ENCODE peak calls at places on chromosomes 6 and 20, in nine cellular contexts. P, X, Z, T, R, H, S, I and E are unnamed samples.

GRCh38 chr20:40679119-40679637 is 9.9 kb downstream of the MAFB start:
- DNase-seq in P (no peak), X (no peak), Z (no peak), T (no peak), R (no peak), H (no peak), S (no peak), I (no peak), E (no peak)

GRCh38 chr6:34560366-34561226 is 4.5 kb upstream of the SPDEF start:
- DNase-seq in P (no peak), X (no peak), Z (peak), T (peak), R (no peak), H (peak), S (no peak), I (no peak), E (peak)

GRCh38 chr6:42429836-42430235 is 21.9 kb downstream of the TRERF1 start:
- DNase-seq in P (no peak), X (peak), Z (no peak), T (no peak), R (no peak), H (no peak), S (no peak), I (no peak), E (no peak)

GRCh38 chr6:133645000-133645619 is 243.8 kb upstream of the TCF21 start:
- DNase-seq in P (no peak), X (no peak), Z (no peak), T (no peak), R (peak), H (no peak), S (no peak), I (no peak), E (no peak)

GRCh38 chr20:4973330-4974097 is 27.8 kb downstream of the SLC23A2 start:
- DNase-seq in P (peak), X (no peak), Z (no peak), T (peak), R (peak), H (peak), S (peak), I (peak), E (peak)

GRCh38 chr6:3292431-3293197 is 33.9 kb downstream of the PSMG4 start:
- DNase-seq in P (no peak), X (no peak), Z (no peak), T (peak), R (no peak), H (no peak), S (no peak), I (peak), E (no peak)

GRCh38 chr20:62434098-62434497 is 6.8 kb upstream of the RBBP8NL start:
- DNase-seq in P (no peak), X (no peak), Z (no peak), T (no peak), R (no peak), H (no peak), S (no peak), I (no peak), E (peak)

GRCh38 chr6:8114956-8115355 is 12.6 kb upstream of the EEF1E1 start:
- DNase-seq in P (no peak), X (peak), Z (no peak), T (no peak), R (no peak), H (no peak), S (no peak), I (no peak), E (no peak)

GRCh38 chr6:50264995-50265571 is 215.4 kb upstream of the DEFB112 start:
- DNase-seq in P (no peak), X (no peak), Z (peak), T (no peak), R (no peak), H (peak), S (no peak), I (no peak), E (no peak)

GRCh38 chr20:50273601-50274491 is 83.2 kb downstream of the CEBPB start:
- DNase-seq in P (no peak), X (no peak), Z (no peak), T (no peak), R (no peak), H (no peak), S (no peak), I (peak), E (no peak)

GRCh38 chr6:44247338-44248302 is 719 bp downstream of the HSP90AB1 start:
- DNase-seq in P (no peak), X (no peak), Z (peak), T (peak), R (peak), H (peak), S (no peak), I (peak), E (peak)

GRCh38 chr6:19434065-19434464 is 403.1 kb upstream of the ID4 start:
- DNase-seq in P (no peak), X (no peak), Z (no peak), T (no peak), R (no peak), H (no peak), S (no peak), I (no peak), E (no peak)

GRCh38 chr6:128144320-128144719 is 243.5 kb upstream of the THEMIS start:
- DNase-seq in P (no peak), X (no peak), Z (no peak), T (no peak), R (no peak), H (no peak), S (no peak), I (no peak), E (no peak)

GRCh38 chr6:51459958-51460357 is 627.5 kb downstream of the PKHD1 start:
- DNase-seq in P (peak), X (no peak), Z (no peak), T (no peak), R (no peak), H (no peak), S (no peak), I (no peak), E (no peak)

GRCh38 chr20:3398681-3399252 is 8.7 kb downstream of the DNAAF9 start:
- DNase-seq in P (no peak), X (no peak), Z (no peak), T (no peak), R (no peak), H (no peak), S (no peak), I (no peak), E (no peak)

DNA sequence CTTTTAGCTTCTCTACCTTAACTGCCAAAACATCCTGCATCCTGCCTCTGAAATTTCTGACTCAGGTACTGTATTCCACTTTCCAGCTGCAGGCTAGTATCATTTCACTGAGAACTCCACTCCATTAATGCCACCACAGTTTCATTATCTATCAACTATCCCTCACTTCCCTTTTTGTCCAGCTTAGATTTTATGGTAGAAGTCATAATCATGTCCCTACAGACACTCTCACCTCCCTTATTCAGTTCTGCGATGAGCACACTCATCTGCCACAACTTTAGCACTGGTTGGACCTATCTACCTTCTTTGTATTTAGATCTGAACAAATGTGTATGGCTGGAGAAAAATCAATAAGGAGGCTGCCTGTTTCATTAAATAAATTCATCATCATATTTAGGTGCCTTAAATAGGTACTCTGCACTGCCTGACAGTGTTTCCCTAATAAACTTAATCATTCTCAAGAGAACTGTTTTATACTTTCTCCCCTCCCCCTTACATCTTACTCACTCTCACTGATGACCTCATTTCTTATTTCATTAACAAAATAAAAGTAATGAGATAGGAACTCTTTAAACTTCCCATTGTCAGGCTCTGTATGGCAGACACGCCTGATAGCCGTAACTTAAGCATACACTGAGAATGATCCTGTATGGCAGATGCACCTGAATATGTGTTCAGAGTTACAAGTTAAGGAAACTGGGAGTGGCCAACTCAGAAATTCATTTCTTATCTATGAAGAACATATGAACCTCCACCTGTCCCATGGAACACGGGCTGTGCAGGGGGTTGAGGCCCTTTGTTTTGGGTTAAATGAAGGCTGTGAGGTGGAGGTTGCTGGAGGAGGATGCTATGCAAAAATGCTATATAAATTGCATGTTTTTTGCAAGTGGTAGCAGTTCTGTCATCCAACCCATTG is 95.3 kb upstream of the MAN1A1 start:
- DNase-seq in P (no peak), X (no peak), Z (no peak), T (no peak), R (no peak), H (no peak), S (no peak), I (no peak), E (no peak)
- TF ChIP-seq EP300 in P (no peak), X (no peak), Z (no peak), T (no peak), R (no peak), H (no peak), S (no peak), I (no peak), E (no peak)

DNA sequence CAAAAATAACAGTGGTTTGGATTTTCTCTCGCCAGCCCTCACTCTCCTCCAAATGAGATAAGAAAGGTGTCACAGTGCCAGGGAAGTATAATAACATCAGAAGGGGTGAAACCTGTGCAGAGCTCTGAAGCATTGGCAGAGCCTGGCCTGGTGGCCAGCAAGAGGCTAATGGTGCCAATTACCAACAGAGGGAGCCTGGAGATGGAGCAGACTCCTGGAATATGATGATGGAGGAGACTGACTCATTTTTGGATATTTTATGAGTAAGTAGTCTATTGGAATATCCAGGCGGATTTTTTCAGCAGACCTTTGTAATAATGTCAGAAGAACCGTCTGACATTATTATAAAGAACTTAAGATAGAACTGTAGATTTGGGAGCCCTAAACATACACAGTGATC is 442.6 kb upstream of the MARCKS start:
- DNase-seq in P (no peak), X (no peak), Z (peak), T (no peak), R (peak), H (peak), S (peak), I (no peak), E (peak)
- TF ChIP-seq CTCF in P (no peak), X (peak), Z (peak), T (peak), R (no peak), H (peak), S (peak), I (peak), E (no peak)

GRCh38 chr20:31394900-31395299 is 4.5 kb upstream of the DEFB119 start:
- DNase-seq in P (no peak), X (no peak), Z (no peak), T (no peak), R (no peak), H (no peak), S (no peak), I (no peak), E (no peak)

GRCh38 chr20:31390490-31390889 is at the start of gene DEFB119:
- DNase-seq in P (no peak), X (no peak), Z (no peak), T (no peak), R (no peak), H (no peak), S (no peak), I (no peak), E (no peak)

GRCh38 chr20:31392836-31393235 is 2.4 kb upstream of the DEFB119 start:
- DNase-seq in P (no peak), X (no peak), Z (no peak), T (no peak), R (no peak), H (no peak), S (no peak), I (no peak), E (no peak)
- TF ChIP-seq EP300 in P (no peak), X (no peak), Z (no peak), T (no peak), R (no peak), H (no peak), S (no peak), I (no peak), E (no peak)

GRCh38 chr20:46939031-46939430 is 44.4 kb downstream of the EYA2 start:
- DNase-seq in P (no peak), X (no peak), Z (peak), T (no peak), R (no peak), H (peak), S (peak), I (no peak), E (no peak)
- TF ChIP-seq CTCF in P (peak), X (peak), Z (peak), T (no peak), R (no peak), H (no peak), S (no peak), I (no peak), E (no peak)

GRCh38 chr6:120606743-120607142 is 727.5 kb downstream of the TBC1D32 start:
- DNase-seq in P (no peak), X (no peak), Z (no peak), T (no peak), R (no peak), H (no peak), S (no peak), I (no peak), E (no peak)

GRCh38 chr6:120604510-120604909 is 729.8 kb downstream of the TBC1D32 start:
- DNase-seq in P (no peak), X (no peak), Z (no peak), T (no peak), R (no peak), H (no peak), S (no peak), I (no peak), E (no peak)

DNA sequence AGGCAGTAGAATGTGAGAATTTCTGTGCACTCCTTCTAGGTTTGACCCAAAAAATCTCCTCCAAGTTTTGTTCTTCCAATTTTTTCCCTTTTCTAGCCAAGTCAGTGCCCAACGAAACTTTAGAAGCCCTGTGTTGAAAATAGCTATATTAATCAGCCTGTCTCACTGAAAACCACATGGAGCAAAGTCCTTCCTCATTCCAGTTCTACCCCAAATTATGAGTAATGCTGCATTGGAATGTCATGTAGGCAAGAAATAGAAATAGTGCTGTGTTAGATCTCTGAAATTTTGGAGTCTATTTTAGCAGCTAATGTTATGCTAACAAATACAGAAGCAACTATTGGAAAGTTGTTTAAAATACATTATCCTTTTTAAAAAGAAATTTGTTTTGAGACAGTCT is 725.5 kb downstream of the TBC1D32 start:
- DNase-seq in P (no peak), X (no peak), Z (no peak), T (no peak), R (no peak), H (peak), S (no peak), I (no peak), E (no peak)
- TF ChIP-seq EP300 in P (no peak), X (no peak), Z (no peak), T (no peak), R (no peak), H (no peak), S (no peak), I (no peak), E (no peak)

DNA sequence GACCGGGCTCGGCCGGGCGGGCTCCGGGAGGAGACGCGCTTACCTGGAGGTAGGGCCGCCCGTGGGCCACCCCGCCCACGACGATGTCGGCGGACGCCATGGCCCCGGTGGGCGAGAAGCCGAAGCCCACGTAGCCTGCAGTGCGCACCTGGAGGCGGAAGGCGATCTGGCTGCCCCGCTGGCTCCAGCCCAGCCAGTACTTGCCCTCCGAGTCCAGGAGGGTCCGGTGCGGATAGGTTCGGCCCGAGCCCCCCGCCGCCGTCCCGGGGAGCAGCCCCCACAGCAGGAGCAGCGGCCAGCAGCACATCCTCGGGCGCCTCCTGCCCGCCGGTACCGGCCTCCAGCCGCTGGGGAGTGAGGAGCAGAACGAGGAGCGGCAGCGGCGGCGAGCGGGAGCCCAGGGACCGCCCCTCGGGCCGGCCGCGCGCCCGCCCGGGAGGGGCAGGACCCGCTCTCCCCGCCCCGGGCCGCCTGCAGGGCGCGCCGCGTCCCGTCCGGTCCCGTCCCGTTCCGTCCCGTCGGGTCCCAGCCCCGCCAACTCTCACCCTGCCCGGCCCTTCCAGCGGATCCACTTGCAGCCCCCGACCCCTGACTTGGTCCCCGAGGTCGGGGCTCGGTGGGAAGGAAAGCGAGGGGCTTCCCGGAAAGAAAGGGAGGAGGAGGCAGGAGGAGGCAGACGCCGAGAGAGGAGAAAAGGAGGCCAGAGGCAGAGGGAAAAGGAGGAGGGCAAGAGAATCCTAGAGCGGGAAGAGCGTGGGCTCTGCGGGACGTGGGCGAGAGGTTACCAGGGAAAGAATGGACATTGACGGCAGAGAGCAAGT is at the start of gene MOXD1:
- DNase-seq in P (no peak), X (peak), Z (peak), T (peak), R (peak), H (no peak), S (peak), I (peak), E (peak)
- TF ChIP-seq CTCF in P (no peak), X (peak), Z (no peak), T (no peak), R (no peak), H (no peak), S (no peak), I (peak), E (no peak)

GRCh38 chr20:31693402-31693801 is 29.3 kb downstream of the BCL2L1 start:
- DNase-seq in P (no peak), X (no peak), Z (no peak), T (no peak), R (no peak), H (no peak), S (no peak), I (no peak), E (no peak)

GRCh38 chr20:31691646-31692275 is 30.9 kb downstream of the BCL2L1 start:
- DNase-seq in P (no peak), X (no peak), Z (no peak), T (no peak), R (no peak), H (no peak), S (no peak), I (no peak), E (no peak)

GRCh38 chr20:31694842-31695593 is 27.6 kb downstream of the BCL2L1 start:
- DNase-seq in P (no peak), X (no peak), Z (no peak), T (no peak), R (no peak), H (no peak), S (no peak), I (no peak), E (no peak)

GRCh38 chr20:31695849-31696804 is 26.5 kb downstream of the BCL2L1 start:
- DNase-seq in P (no peak), X (no peak), Z (no peak), T (peak), R (no peak), H (peak), S (peak), I (no peak), E (no peak)

GRCh38 chr20:31693987-31694661 is 28.5 kb downstream of the BCL2L1 start:
- DNase-seq in P (no peak), X (peak), Z (no peak), T (no peak), R (no peak), H (no peak), S (no peak), I (no peak), E (no peak)
- TF ChIP-seq EP300 in P (no peak), X (no peak), Z (no peak), T (no peak), R (no peak), H (no peak), S (no peak), I (no peak), E (no peak)

GRCh38 chr6:161199845-161200244 is 74.0 kb downstream of the AGPAT4 start:
- DNase-seq in P (no peak), X (no peak), Z (no peak), T (no peak), R (no peak), H (no peak), S (no peak), I (no peak), E (no peak)

GRCh38 chr6:161198781-161199505 is 74.9 kb downstream of the AGPAT4 start:
- DNase-seq in P (no peak), X (no peak), Z (no peak), T (no peak), R (no peak), H (no peak), S (no peak), I (no peak), E (no peak)

GRCh38 chr6:161204866-161205557 is 68.8 kb downstream of the AGPAT4 start:
- DNase-seq in P (no peak), X (no peak), Z (no peak), T (no peak), R (no peak), H (no peak), S (no peak), I (no peak), E (no peak)

GRCh38 chr6:161198176-161198575 is 75.7 kb downstream of the AGPAT4 start:
- DNase-seq in P (no peak), X (no peak), Z (no peak), T (no peak), R (no peak), H (no peak), S (no peak), I (no peak), E (no peak)

DNA sequence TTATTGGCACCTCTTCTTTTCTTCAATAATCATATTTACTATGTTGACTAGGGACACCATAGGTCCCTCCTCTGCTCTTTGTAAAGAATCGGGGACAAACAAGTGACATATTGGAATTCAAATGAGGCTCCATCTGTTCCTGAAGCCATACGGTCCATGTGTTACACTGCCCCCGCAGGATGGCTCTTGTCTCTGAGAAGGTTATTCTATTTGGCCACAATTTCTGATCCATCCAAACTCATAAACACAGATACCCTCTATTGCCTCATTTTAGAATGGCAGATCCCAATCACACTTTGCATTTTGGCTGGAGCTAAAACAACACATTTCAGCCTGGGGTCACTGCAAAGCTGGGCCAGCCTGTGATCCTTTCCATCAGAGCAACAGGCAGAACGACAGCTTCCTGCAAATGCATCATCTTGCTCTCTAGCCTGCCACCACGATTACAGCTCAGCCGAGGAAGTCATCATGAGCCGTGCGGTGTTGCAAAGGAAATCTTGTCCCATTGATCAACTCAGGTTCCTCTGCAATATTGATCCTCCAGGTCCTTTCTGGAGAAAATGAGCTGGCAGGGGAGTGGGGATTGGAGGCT is 73.2 kb downstream of the AGPAT4 start:
- DNase-seq in P (no peak), X (no peak), Z (peak), T (no peak), R (no peak), H (no peak), S (no peak), I (no peak), E (no peak)
- TF ChIP-seq CTCF in P (no peak), X (no peak), Z (peak), T (no peak), R (no peak), H (no peak), S (no peak), I (no peak), E (no peak)